ENCODE peak calls at places on chromosomes 4 and X, in seven cellular contexts. O is SK-N-SH, U is GM12892, D is K562, P is H1, W is GM12878, M is HepG2. C is an unnamed sample.

GRCh38 chrX:94932278-94932965 is 1258.4 kb downstream of the FAM133A start:
- DNase-seq in O (no peak), U (no peak), D (no peak), P (no peak), W (peak), M (no peak), C (no peak)

GRCh38 chrX:37872303-37872655 is 24.9 kb upstream of the DYNLT3 start:
- DNase-seq in O (no peak), U (no peak), D (no peak), P (no peak), W (no peak), M (no peak), C (no peak)

GRCh38 chrX:19875051-19875432 is 12.4 kb downstream of the SH3KBP1 start:
- DNase-seq in O (no peak), U (no peak), D (no peak), P (no peak), W (no peak), M (no peak), C (no peak)

GRCh38 chrX:72346306-72346949 is 40.7 kb upstream of the CITED1 start:
- DNase-seq in O (no peak), U (no peak), D (no peak), P (no peak), W (no peak), M (no peak), C (no peak)

GRCh38 chr4:1493540-1494287 is 87.5 kb upstream of the NKX1-1 start:
- DNase-seq in O (no peak), U (no peak), D (no peak), P (no peak), W (no peak), M (no peak), C (no peak)

GRCh38 chrX:101478366-101478765 is 6.9 kb upstream of the ARMCX4 start:
- DNase-seq in O (no peak), U (no peak), D (no peak), P (no peak), W (no peak), M (no peak), C (no peak)

GRCh38 chr4:34679228-34679627 is 1565.1 kb downstream of the ARAP2 start:
- DNase-seq in O (no peak), U (no peak), D (no peak), P (no peak), W (no peak), M (no peak), C (no peak)

GRCh38 chr4:27003602-27004238 is 143.1 kb downstream of the STIM2 start:
- DNase-seq in O (no peak), U (no peak), D (no peak), P (no peak), W (no peak), M (no peak), C (no peak)

GRCh38 chrX:103254171-103254824 is 657 bp downstream of the TCEAL8 start:
- DNase-seq in O (peak), U (no peak), D (peak), P (peak), W (peak), M (peak), C (no peak)

GRCh38 chrX:11886745-11887144 is 128.7 kb downstream of the MSL3 start:
- DNase-seq in O (no peak), U (no peak), D (no peak), P (no peak), W (no peak), M (no peak), C (no peak)

GRCh38 chrX:112571388-112571787 is 108.3 kb downstream of the LHFPL1 start:
- DNase-seq in O (no peak), U (no peak), D (no peak), P (no peak), W (peak), M (no peak), C (no peak)

GRCh38 chrX:41373989-41374606 is 40.1 kb downstream of the DDX3X start:
- DNase-seq in O (no peak), U (no peak), D (no peak), P (no peak), W (no peak), M (no peak), C (no peak)

GRCh38 chr4:58981828-58982227 is 1871.6 kb upstream of the IGFBP7 start:
- DNase-seq in O (no peak), U (no peak), D (no peak), P (no peak), W (no peak), M (no peak), C (no peak)

GRCh38 chr4:23016981-23017380 is 324.2 kb downstream of the GBA3 start:
- DNase-seq in O (no peak), U (no peak), D (no peak), P (no peak), W (no peak), M (no peak), C (no peak)

GRCh38 chrX:72373136-72373535 is 67.4 kb upstream of the CITED1 start:
- DNase-seq in O (no peak), U (no peak), D (no peak), P (no peak), W (no peak), M (no peak), C (no peak)

GRCh38 chrX:71053217-71053621 is 14.9 kb downstream of the SNX12 start:
- DNase-seq in O (no peak), U (no peak), D (no peak), P (peak), W (peak), M (no peak), C (no peak)

GRCh38 chrX:20348139-20348538 is 81.4 kb upstream of the RPS6KA3 start:
- DNase-seq in O (no peak), U (no peak), D (no peak), P (no peak), W (no peak), M (peak), C (no peak)

GRCh38 chr4:173538148-173538902 is 8.3 kb upstream of the HAND2 start:
- DNase-seq in O (peak), U (no peak), D (no peak), P (no peak), W (no peak), M (no peak), C (no peak)

GRCh38 chrX:133749951-133750350 is 235.4 kb downstream of the GPC3 start:
- DNase-seq in O (no peak), U (no peak), D (no peak), P (no peak), W (no peak), M (no peak), C (no peak)
- TF ChIP-seq TAF1 in O (no peak), U (no peak), D (no peak), P (no peak), W (no peak), M (no peak), C (no peak)

GRCh38 chrX:154855256-154855655 is 20.8 kb upstream of the SMIM9 start:
- DNase-seq in O (no peak), U (no peak), D (no peak), P (no peak), W (no peak), M (no peak), C (no peak)
- TF ChIP-seq TAF1 in O (no peak), U (no peak), D (no peak), P (no peak), W (no peak), M (no peak), C (no peak)

DNA sequence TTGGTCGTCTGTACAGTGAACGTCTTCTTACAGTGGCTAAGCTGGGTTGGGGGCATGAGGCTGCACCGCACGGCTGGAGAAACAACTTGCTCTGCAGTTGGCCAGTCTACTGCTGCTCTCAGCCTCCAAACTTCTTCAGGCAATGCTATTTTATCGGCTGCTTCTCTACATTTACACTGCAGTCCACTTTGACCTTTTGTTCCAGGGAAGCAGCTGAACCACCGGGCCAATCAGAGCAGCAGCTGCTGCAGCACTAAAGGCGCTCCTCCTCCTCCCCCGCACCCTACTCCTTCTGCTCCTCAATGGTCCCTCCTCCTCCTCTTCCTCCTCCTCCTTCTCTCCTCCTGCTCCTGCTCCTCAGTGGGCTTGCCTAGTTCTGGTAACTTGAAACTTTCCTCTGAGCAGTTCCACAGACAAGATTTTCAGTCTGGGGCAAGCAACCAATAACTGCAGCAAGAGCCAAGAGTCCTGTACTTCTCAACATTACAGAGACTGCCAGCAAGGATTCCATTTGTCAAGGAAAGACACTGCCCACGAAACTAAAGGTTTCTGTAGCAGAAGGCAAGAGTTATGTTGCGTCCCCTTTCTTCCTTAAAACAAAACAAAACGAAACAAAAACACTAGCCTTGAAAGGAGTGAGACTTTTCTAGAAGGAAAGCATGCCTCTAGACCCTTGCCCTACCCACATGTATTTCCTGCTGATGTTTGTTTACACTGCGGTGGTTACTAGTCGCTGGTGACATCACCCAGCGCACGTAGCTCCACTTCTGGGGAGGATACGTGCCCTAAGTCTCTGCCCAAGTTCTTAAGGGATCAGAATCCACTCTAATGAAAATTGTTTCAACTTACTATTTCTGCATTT is 125.7 kb upstream of the NAP1L5 start:
- DNase-seq in O (peak), U (no peak), D (peak), P (peak), W (peak), M (peak), C (no peak)
- TF ChIP-seq TAF1 in O (peak), U (no peak), D (peak), P (no peak), W (no peak), M (peak), C (no peak)

DNA sequence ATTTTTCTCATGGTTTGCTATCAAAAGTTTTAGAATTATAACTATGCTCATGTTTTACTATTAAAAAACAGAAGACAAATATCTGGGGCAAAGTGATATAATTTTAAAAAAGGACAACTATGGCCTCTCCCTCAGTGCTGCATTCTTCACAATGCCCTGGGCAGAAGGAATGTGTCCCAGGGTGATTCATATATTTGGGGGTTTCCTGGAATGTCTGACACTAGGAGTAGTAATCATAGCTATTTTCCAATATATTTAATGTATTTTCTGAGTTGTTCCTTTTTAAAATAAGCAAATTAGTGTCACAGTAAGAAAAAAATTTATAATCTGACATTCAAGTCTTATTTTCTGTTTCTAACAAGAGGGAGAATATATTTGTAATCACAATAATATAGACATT is 281.7 kb downstream of the UNC5C start:
- DNase-seq in O (no peak), U (no peak), D (no peak), P (no peak), W (no peak), M (no peak), C (no peak)
- TF ChIP-seq TAF1 in O (no peak), U (no peak), D (no peak), P (no peak), W (no peak), M (no peak), C (no peak)

GRCh38 chr4:153501578-153501977 is 35.4 kb downstream of the TMEM131L start:
- DNase-seq in O (no peak), U (no peak), D (peak), P (no peak), W (no peak), M (no peak), C (no peak)

GRCh38 chr4:153499005-153499404 is 32.8 kb downstream of the TMEM131L start:
- DNase-seq in O (no peak), U (no peak), D (no peak), P (no peak), W (no peak), M (no peak), C (no peak)

GRCh38 chr4:153497091-153497531 is 31.0 kb downstream of the TMEM131L start:
- DNase-seq in O (no peak), U (no peak), D (peak), P (no peak), W (no peak), M (peak), C (no peak)

GRCh38 chr4:153495480-153496206 is 29.5 kb downstream of the TMEM131L start:
- DNase-seq in O (no peak), U (no peak), D (no peak), P (no peak), W (no peak), M (no peak), C (no peak)

DNA sequence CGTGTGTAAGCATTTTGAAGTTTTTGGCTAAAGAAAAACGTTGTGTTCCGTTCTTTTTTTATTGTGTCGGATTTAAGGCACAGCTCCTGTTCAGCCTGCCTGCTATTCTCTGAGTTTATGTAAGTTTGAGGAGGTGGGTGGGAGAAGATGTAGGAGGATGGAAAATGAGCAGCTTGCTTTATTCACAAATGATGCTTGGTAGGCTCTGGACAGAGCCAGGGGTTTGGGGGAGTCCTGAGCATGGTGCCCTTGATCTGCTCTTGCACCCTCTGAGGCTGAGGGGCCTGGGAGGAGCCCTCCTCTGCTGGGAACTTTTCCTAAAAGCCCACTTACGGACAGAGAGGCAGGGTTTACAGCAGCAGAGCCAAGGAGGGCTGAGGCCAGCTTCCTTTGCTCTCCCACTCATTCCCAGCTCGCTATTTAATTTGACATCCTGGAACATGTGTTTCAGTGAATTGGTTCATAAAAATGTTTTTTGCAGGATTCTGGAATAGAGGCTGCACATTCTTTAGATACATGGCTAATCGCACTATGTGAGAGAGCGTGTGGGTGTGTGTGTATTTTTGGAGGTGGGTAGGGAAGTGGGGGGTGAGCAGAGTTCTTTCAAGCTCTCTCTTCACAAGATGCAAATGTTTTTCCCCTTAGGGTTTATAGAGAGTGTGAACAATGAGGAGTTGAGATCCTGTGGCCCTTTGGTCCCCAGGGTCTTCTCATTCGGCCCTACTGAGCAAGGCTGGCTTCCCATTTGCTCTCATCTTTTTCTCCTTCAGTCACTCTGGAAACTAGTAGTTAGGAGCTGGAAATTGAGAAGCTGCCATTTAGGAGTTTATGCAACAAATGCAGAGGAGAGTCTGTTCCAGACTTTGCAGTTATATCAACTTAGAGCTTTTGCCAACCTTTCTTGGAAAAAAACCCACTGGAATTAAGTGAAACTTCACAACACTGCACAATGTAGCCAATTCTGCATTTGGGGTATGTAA is 32.1 kb downstream of the TMEM131L start:
- DNase-seq in O (no peak), U (no peak), D (no peak), P (no peak), W (peak), M (no peak), C (no peak)
- TF ChIP-seq TAF1 in O (no peak), U (no peak), D (no peak), P (no peak), W (no peak), M (no peak), C (no peak)

GRCh38 chr4:129063640-129064039 is 29.7 kb downstream of the SCLT1 start:
- DNase-seq in O (no peak), U (no peak), D (no peak), P (no peak), W (no peak), M (no peak), C (no peak)

GRCh38 chr4:129062580-129062979 is 30.8 kb downstream of the SCLT1 start:
- DNase-seq in O (no peak), U (no peak), D (no peak), P (no peak), W (no peak), M (no peak), C (no peak)

GRCh38 chr4:129064717-129065116 is 28.6 kb downstream of the SCLT1 start:
- DNase-seq in O (no peak), U (no peak), D (no peak), P (no peak), W (no peak), M (no peak), C (no peak)

DNA sequence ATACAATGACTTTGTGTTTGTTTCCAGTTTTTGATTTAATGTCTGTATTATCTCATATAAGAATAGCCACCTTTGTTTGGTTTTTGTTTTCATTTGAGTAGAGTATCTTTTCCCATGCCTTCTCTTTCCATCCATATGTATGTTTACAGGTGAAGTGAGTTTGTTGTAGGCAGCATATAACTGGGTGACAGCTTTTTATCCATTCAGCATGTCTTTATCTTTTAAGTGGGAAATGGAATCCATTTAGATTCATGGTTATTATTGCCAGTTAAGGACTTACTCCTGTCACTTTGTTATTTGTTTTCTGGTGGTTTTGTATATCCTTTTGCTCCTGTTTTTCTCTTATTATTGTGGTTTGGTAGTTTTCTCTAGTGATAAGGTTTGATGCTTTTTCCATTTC is 34.3 kb downstream of the SCLT1 start:
- DNase-seq in O (no peak), U (no peak), D (no peak), P (no peak), W (no peak), M (no peak), C (no peak)
- TF ChIP-seq TAF1 in O (no peak), U (no peak), D (no peak), P (no peak), W (no peak), M (no peak), C (no peak)

GRCh38 chrX:113929004-113929403 is 654.9 kb upstream of the HTR2C start:
- DNase-seq in O (peak), U (no peak), D (peak), P (peak), W (no peak), M (peak), C (no peak)
- TF ChIP-seq TAF1 in O (no peak), U (no peak), D (no peak), P (no peak), W (no peak), M (no peak), C (no peak)

DNA sequence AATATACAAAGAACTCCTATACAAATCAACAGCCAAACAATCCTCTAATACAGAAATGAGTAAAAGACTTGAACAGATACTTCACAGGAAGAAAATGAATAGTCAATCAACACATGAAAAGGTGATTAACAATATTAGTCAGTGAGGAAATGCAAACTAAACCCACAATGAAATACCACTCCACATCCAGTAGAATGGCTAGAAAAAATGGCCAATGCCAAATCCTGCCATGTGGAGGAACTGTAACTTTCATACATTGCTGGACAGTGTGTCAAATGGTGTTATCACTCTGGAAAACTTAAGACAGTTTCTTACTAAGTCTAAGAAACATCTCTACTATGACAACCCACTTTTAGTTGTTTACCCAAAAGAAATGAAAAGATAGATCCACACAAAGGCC is 59.5 kb downstream of the NSG1 start:
- DNase-seq in O (no peak), U (no peak), D (no peak), P (no peak), W (no peak), M (no peak), C (no peak)
- TF ChIP-seq TAF1 in O (no peak), U (no peak), D (no peak), P (no peak), W (no peak), M (no peak), C (no peak)

GRCh38 chr4:112532267-112532666 is 16.3 kb upstream of the NEUROG2 start:
- DNase-seq in O (no peak), U (no peak), D (no peak), P (no peak), W (no peak), M (no peak), C (no peak)

GRCh38 chr4:112536123-112536522 is 20.1 kb upstream of the NEUROG2 start:
- DNase-seq in O (no peak), U (no peak), D (no peak), P (no peak), W (no peak), M (no peak), C (no peak)

GRCh38 chr4:112526061-112526460 is 10.1 kb upstream of the NEUROG2 start:
- DNase-seq in O (no peak), U (no peak), D (no peak), P (no peak), W (no peak), M (no peak), C (no peak)

GRCh38 chr4:112531146-112531545 is 15.2 kb upstream of the NEUROG2 start:
- DNase-seq in O (peak), U (no peak), D (no peak), P (no peak), W (no peak), M (no peak), C (no peak)
- TF ChIP-seq TAF1 in O (no peak), U (no peak), D (no peak), P (no peak), W (no peak), M (no peak), C (no peak)

DNA sequence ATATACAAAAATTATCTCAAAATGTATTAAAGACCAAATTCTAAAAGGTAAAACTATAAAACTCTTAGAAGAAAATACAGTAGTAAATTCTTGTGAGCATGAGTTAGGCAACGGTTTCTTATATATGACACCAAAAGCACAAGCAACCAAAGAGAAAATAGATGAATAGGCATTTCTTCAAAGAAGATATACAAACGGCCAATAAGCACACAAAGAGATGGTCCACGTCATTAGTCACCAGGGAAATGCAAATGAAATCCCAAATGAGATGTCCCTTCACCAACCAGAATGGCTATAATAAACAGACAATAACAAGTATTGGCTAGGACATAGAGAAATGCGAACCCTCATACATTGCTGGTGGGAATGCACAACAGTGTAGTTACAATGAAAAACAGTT is 44.5 kb downstream of the RAB33A start:
- DNase-seq in O (no peak), U (no peak), D (peak), P (no peak), W (no peak), M (no peak), C (no peak)
- TF ChIP-seq TAF1 in O (no peak), U (no peak), D (no peak), P (no peak), W (no peak), M (no peak), C (no peak)

C was measured in GM12891.